ENCODE peak calls at places on chromosomes 13 and 19, in four cellular contexts. M is CD8-positive, alpha-beta T cell; T is body of pancreas; I is pancreas. W is an unnamed sample.

GRCh38 chr13:79988573-79988972 is 352.4 kb downstream of the SPRY2 start:
- DNase-seq in M (no peak), T (no peak), I (no peak), W (peak; percentile 72)

GRCh38 chr19:13408889-13409518 is 97.3 kb downstream of the CACNA1A start:
- DNase-seq in M (no peak), T (no peak), I (no peak), W (no peak)

GRCh38 chr19:5913739-5914357 is at the start of gene CAPS:
- DNase-seq in M (no peak), T (peak; percentile 72), I (peak; percentile 52), W (peak; percentile 23)

GRCh38 chr13:102073251-102073650 is 328.6 kb downstream of the FGF14 start:
- DNase-seq in M (no peak), T (no peak), I (no peak), W (no peak)

GRCh38 chr19:50486823-50487515 is 10.3 kb upstream of the GARIN5A start:
- DNase-seq in M (peak; percentile 11), T (peak; percentile 45), I (no peak), W (peak; percentile 53)

GRCh38 chr19:12940897-12941296 is 2.5 kb downstream of the CALR start:
- DNase-seq in M (no peak), T (no peak), I (no peak), W (no peak)

GRCh38 chr19:13764821-13765394 is 586 bp downstream of the MRI1 start:
- DNase-seq in M (no peak), T (peak; percentile 35), I (no peak), W (peak; percentile 35)

GRCh38 chr13:79658333-79658975 is 177.5 kb downstream of the NDFIP2 start:
- DNase-seq in M (no peak), T (no peak), I (no peak), W (no peak)

GRCh38 chr13:35720690-35721554 is 244.4 kb upstream of the MAB21L1 start:
- DNase-seq in M (no peak), T (peak; percentile 39), I (no peak), W (peak; percentile 60)

GRCh38 chr13:21675095-21676007 is 4.5 kb downstream of the FGF9 start:
- DNase-seq in M (peak; percentile 33), T (peak; percentile 56), I (peak; percentile 63), W (no peak)

GRCh38 chr19:32919365-32919764 is 49.8 kb upstream of the SLC7A9 start:
- DNase-seq in M (no peak), T (no peak), I (no peak), W (no peak)

GRCh38 chr19:16200038-16200775 is 2.5 kb downstream of the AP1M1 start:
- DNase-seq in M (no peak), T (no peak), I (no peak), W (peak; percentile 71)

GRCh38 chr19:17648097-17648660 is 40.0 kb downstream of the UNC13A start:
- DNase-seq in M (no peak), T (no peak), I (no peak), W (no peak)

DNA sequence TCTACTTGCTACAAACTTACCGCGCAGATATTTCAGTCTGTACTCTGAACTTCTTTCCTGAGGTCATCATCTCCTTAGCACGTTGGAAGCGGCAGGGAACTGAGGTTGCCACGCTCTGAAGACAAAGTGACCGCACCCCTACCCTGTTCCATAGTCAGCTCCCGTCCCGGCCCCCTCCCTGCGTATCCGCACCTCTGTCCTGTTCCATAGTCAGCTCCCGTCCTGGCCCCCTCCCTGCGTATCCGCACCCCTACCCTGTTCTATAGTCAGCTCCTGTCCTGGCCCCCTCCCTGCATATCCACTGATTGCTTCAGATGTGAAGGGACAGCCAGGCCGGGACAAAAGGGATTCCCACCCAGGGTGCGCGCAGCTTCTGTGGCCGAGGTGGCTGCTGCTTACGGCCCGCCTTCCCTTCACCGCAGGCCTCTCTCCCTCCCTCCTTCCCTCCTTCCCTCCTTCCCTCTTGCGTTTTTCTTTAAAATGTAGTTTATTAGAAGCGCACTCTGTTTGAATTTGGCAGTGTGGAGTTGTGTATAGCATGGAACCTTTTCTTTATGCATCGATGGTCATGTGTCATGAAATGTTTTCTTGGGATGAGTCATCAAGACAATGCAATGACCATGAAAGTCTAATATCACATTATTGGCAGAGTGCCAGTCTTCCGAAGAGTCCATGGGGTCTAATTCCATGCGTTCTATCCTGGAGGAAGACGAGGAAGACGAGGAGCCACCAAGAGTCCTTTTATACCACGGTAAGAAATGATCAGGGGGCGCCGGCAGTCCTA is 21.9 kb upstream of the NDUFS7 start:
- DNase-seq in M (no peak), T (no peak), I (no peak), W (peak; percentile 88)
- H3K4me3 ChIP-seq in M (no peak overlapping the region), T (no peak overlapping the region), I (no peak overlapping the region), W (peak overlapping the region; percentile 51)

GRCh38 chr13:31773538-31773937 is 34.2 kb downstream of the RXFP2 start:
- DNase-seq in M (no peak), T (no peak), I (no peak), W (peak; percentile 56)
- H3K4me3 ChIP-seq in M (no peak overlapping the region), T (no peak overlapping the region), I (no peak overlapping the region), W (no peak overlapping the region)

GRCh38 chr13:30376426-30377311 is 45.6 kb upstream of the UBE2L5 start:
- DNase-seq in M (peak; percentile 62), T (no peak), I (no peak), W (no peak)
- H3K4me3 ChIP-seq in M (peak overlapping the region; percentile 23), T (no peak overlapping the region), I (no peak overlapping the region), W (no peak overlapping the region)

DNA sequence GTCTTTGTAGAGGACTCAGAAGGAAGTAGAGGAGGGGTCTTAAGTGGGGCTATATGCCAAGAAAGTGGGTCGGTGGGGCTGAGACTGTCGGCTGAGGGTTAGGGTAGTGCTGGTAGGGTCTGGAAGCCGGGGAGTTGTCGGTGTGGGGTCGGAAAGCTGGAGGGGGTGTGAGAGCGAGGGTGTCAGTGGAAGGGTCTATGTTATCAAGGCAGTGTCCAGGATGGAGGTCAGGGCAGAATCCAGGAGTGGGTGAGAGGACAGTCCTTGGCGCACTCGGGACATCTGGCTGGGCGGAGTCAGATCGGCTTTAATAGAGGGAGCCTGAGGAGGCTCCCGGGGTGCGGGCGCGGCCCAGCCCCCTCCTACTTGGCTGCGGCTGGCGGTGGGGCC is 1.7 kb downstream of the HSPB6 start:
- DNase-seq in M (no peak), T (no peak), I (peak; percentile 35), W (no peak)
- H3K4me3 ChIP-seq in M (no peak overlapping the region), T (no peak overlapping the region), I (peak overlapping the region; percentile 70), W (peak overlapping the region; percentile 82)

GRCh38 chr13:77717508-77717907 is 20.0 kb downstream of the SLAIN1 start:
- DNase-seq in M (no peak), T (no peak), I (no peak), W (no peak)

GRCh38 chr13:77720988-77721387 is 23.5 kb downstream of the SLAIN1 start:
- DNase-seq in M (no peak), T (no peak), I (no peak), W (no peak)

GRCh38 chr13:77715233-77715891 is 17.9 kb downstream of the SLAIN1 start:
- DNase-seq in M (no peak), T (no peak), I (no peak), W (no peak)

GRCh38 chr13:77714119-77714755 is 16.8 kb downstream of the SLAIN1 start:
- DNase-seq in M (no peak), T (no peak), I (no peak), W (no peak)

DNA sequence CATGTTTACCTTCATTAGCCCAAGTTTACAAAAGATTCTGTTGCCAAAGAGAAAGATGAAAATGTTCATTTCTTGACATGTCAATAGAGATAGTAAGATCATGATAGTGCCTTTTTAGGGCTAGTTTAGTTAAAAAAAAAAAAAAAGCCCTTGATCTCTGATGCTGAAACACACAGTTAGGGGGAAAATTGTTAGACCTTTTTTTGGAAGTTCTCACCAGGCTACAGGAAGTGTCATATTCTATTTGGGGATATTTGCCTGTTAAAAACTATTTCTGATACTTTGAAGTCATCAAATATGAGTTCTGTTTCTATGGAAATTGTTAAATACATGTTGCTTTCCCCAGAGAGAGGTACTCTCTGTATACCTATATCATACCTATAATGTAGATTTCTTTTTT is 21.6 kb downstream of the SLAIN1 start:
- DNase-seq in M (no peak), T (no peak), I (no peak), W (no peak)
- H3K4me3 ChIP-seq in M (no peak overlapping the region), T (no peak overlapping the region), I (no peak overlapping the region), W (no peak overlapping the region)

GRCh38 chr13:113210834-113211233 is 1.4 kb downstream of the CUL4A start:
- DNase-seq in M (no peak), T (no peak), I (no peak), W (no peak)

GRCh38 chr13:113209880-113210421 is 538 bp downstream of the CUL4A start:
- DNase-seq in M (peak; percentile 50), T (peak; percentile 64), I (peak; percentile 57), W (peak; percentile 68)

GRCh38 chr13:113209336-113209879 is at the start of gene CUL4A:
- DNase-seq in M (peak; percentile 68), T (peak; percentile 82), I (peak; percentile 77), W (peak; percentile 69)

GRCh38 chr13:113208424-113209335 is at the start of gene PCID2:
- DNase-seq in M (peak; percentile 89), T (peak; percentile 87), I (peak; percentile 85), W (peak; percentile 91)

GRCh38 chr13:113211774-113212173 is 2.4 kb downstream of the CUL4A start:
- DNase-seq in M (no peak), T (no peak), I (no peak), W (no peak)
- H3K4me3 ChIP-seq in M (no peak overlapping the region), T (no peak overlapping the region), I (no peak overlapping the region), W (no peak overlapping the region)

GRCh38 chr13:109781384-109782065 is 4.9 kb downstream of the IRS2 start:
- DNase-seq in M (no peak), T (no peak), I (no peak), W (no peak)

GRCh38 chr13:109779074-109779473 is 7.3 kb downstream of the IRS2 start:
- DNase-seq in M (peak; percentile 27), T (no peak), I (no peak), W (no peak)

GRCh38 chr13:109778102-109778542 is 8.3 kb downstream of the IRS2 start:
- DNase-seq in M (no peak), T (no peak), I (no peak), W (peak; percentile 66)

GRCh38 chr13:109780880-109781383 is 5.5 kb downstream of the IRS2 start:
- DNase-seq in M (no peak), T (no peak), I (no peak), W (no peak)

GRCh38 chr13:109779876-109780516 is 6.4 kb downstream of the IRS2 start:
- DNase-seq in M (no peak), T (no peak), I (no peak), W (no peak)
- H3K4me3 ChIP-seq in M (no peak overlapping the region), T (no peak overlapping the region), I (peak overlapping the region; percentile 2), W (peak overlapping the region; percentile 69)

DNA sequence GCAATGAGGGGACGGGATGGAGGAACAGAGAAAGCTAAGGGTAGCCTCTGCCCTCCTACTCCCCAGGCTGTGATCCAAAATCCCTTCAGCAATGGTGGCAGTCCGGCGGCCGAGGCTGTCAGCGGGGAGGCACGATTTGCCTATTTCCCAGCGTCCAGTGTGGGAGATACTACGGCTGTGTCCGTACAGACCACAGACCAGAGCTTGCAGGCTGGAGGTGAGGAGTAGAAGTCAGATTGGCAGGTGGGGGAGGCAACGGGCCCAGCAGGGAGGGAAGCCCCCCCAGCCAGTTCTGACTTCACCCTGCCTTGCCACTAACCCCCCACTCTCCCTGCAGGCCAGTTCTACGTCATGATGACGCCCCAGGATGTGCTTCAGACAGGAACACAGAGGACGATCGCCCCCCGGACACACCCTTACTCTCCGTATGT is 1.6 kb downstream of the USF2 start:
- DNase-seq in M (no peak), T (no peak), I (no peak), W (no peak)
- H3K4me3 ChIP-seq in M (no peak overlapping the region), T (no peak overlapping the region), I (peak overlapping the region; percentile 71), W (no peak overlapping the region)

GRCh38 chr13:66139701-66140100 is 1090.4 kb downstream of the PCDH9 start:
- DNase-seq in M (no peak), T (no peak), I (no peak), W (no peak)
- H3K4me3 ChIP-seq in M (no peak overlapping the region), T (no peak overlapping the region), I (no peak overlapping the region), W (no peak overlapping the region)

W was measured in choroid plexus epithelial cell.